ENCODE peak calls at places on chromosomes 1 and 21, in five cellular contexts. A is BE2C, N is Calu3, I is colonic mucosa, S is heart left ventricle. Y is an unnamed sample.

GRCh38 chr1:220906561-220907334 is 27.5 kb downstream of the HLX start:
- DNase-seq in N (no peak), S (no peak), I (no peak), A (peak), Y (no peak)

GRCh38 chr1:94438692-94439276 is 20.6 kb downstream of the ABCD3 start:
- DNase-seq in A (no peak), S (no peak), N (no peak), I (peak), Y (no peak)

GRCh38 chr1:3896396-3897000 is 3.6 kb downstream of the C1orf174 start:
- DNase-seq in S (no peak), N (no peak), A (no peak), I (no peak), Y (no peak)

GRCh38 chr1:45827256-45827655 is 23.8 kb downstream of the MAST2 start:
- DNase-seq in N (no peak), I (no peak), A (no peak), S (no peak), Y (no peak)

GRCh38 chr1:160366731-160367515 is at the start of gene NHLH1:
- DNase-seq in A (peak), S (no peak), I (no peak), N (no peak), Y (no peak)

GRCh38 chr1:67682659-67683197 is 2.3 kb upstream of the GADD45A start:
- DNase-seq in S (no peak), I (no peak), N (peak), A (no peak), Y (no peak)

GRCh38 chr1:227127891-227128290 is 187.8 kb downstream of the COQ8A start:
- DNase-seq in A (no peak), N (no peak), S (no peak), I (no peak), Y (no peak)

GRCh38 chr1:88175631-88176226 is 508.3 kb upstream of the PKN2 start:
- DNase-seq in I (peak), N (peak), S (no peak), A (no peak), Y (no peak)

GRCh38 chr21:34737115-34737514 is 68.3 kb downstream of the CLIC6 start:
- DNase-seq in N (no peak), S (no peak), I (no peak), A (no peak), Y (no peak)

GRCh38 chr1:72018562-72018961 is 263.8 kb downstream of the NEGR1 start:
- DNase-seq in S (no peak), N (no peak), A (no peak), I (no peak), Y (no peak)

GRCh38 chr1:175269151-175269550 is 76.6 kb upstream of the KIAA0040 start:
- DNase-seq in N (peak), A (no peak), S (no peak), I (no peak), Y (no peak)

GRCh38 chr1:66834926-66835325 is 33.9 kb upstream of the INSL5 start:
- DNase-seq in S (no peak), A (no peak), N (no peak), I (no peak), Y (no peak)

GRCh38 chr1:116820362-116820761 is 66.1 kb downstream of the CD2 start:
- DNase-seq in A (no peak), N (peak), I (no peak), S (peak), Y (no peak)

GRCh38 chr21:15687208-15687607 is 42.6 kb upstream of the USP25 start:
- DNase-seq in I (no peak), N (no peak), S (no peak), A (no peak), Y (no peak)

GRCh38 chr1:2208309-2209239 is 14.0 kb upstream of the FAAP20 start:
- DNase-seq in S (peak), N (peak), A (no peak), I (peak), Y (peak)

GRCh38 chr1:102628008-102628736 is 480.1 kb downstream of the COL11A1 start:
- DNase-seq in S (no peak), N (no peak), I (no peak), A (peak), Y (no peak)

GRCh38 chr1:206814716-206815341 is 42.5 kb upstream of the IL10 start:
- DNase-seq in I (no peak), S (peak), N (no peak), A (peak), Y (no peak)

GRCh38 chr1:57889686-57890360 is 466.0 kb upstream of the DAB1 start:
- DNase-seq in N (no peak), S (no peak), I (no peak), A (no peak), Y (no peak)

GRCh38 chr1:116712510-116712909 is 41.7 kb upstream of the CD2 start:
- DNase-seq in N (no peak), A (no peak), I (no peak), S (no peak), Y (no peak)

GRCh38 chr1:70293186-70293843 is 61.2 kb downstream of the ANKRD13C start:
- DNase-seq in A (no peak), S (no peak), I (no peak), N (no peak), Y (no peak)

GRCh38 chr1:219988387-219988786 is 57.9 kb downstream of the EPRS1 start:
- DNase-seq in N (no peak), S (no peak), A (no peak), I (no peak), Y (no peak)

GRCh38 chr21:44057055-44057454 is 44.9 kb downstream of the TRAPPC10 start:
- DNase-seq in I (no peak), N (no peak), S (no peak), A (no peak), Y (no peak)

GRCh38 chr1:167683641-167684502 is 37.9 kb upstream of the MPZL1 start:
- DNase-seq in I (no peak), N (no peak), A (no peak), S (peak), Y (peak)

GRCh38 chr1:156892190-156893047 is 1.1 kb upstream of the PEAR1 start:
- DNase-seq in S (peak), A (peak), N (peak), I (peak), Y (peak)

GRCh38 chr1:11188858-11189451 is at the start of gene ANGPTL7:
- DNase-seq in A (no peak), I (no peak), N (no peak), S (no peak), Y (no peak)

GRCh38 chr1:118335372-118335771 is 150.3 kb upstream of the SPAG17 start:
- DNase-seq in S (no peak), I (no peak), N (no peak), A (no peak), Y (no peak)

GRCh38 chr1:178052650-178053461 is 41.0 kb upstream of the RASAL2 start:
- DNase-seq in A (no peak), S (no peak), N (no peak), I (peak), Y (no peak)
- TF ChIP-seq CTCF in A (no peak), S (no peak), N (no peak), I (no peak), Y (no peak)

GRCh38 chr1:178238722-178239510 is 145.0 kb downstream of the RASAL2 start:
- DNase-seq in N (peak), S (no peak), A (no peak), I (no peak), Y (no peak)

GRCh38 chr1:178243890-178244289 is 150.0 kb downstream of the RASAL2 start:
- DNase-seq in A (no peak), I (no peak), S (no peak), N (no peak), Y (no peak)

GRCh38 chr1:178243119-178243518 is 149.2 kb downstream of the RASAL2 start:
- DNase-seq in N (no peak), S (no peak), I (no peak), A (no peak), Y (no peak)

GRCh38 chr1:178241057-178241456 is 147.2 kb downstream of the RASAL2 start:
- DNase-seq in S (no peak), I (no peak), A (no peak), N (no peak), Y (no peak)

GRCh38 chr1:178241837-178242236 is 147.9 kb downstream of the RASAL2 start:
- DNase-seq in N (no peak), S (no peak), I (no peak), A (no peak), Y (no peak)
- TF ChIP-seq CTCF in N (peak), S (no peak), I (no peak), A (no peak), Y (peak)

GRCh38 chr1:184986250-184986649 is 11.9 kb upstream of the NIBAN1 start:
- DNase-seq in N (no peak), S (no peak), A (no peak), I (no peak), Y (no peak)
- TF ChIP-seq CTCF in N (no peak), S (peak), A (no peak), I (no peak), Y (no peak)

DNA sequence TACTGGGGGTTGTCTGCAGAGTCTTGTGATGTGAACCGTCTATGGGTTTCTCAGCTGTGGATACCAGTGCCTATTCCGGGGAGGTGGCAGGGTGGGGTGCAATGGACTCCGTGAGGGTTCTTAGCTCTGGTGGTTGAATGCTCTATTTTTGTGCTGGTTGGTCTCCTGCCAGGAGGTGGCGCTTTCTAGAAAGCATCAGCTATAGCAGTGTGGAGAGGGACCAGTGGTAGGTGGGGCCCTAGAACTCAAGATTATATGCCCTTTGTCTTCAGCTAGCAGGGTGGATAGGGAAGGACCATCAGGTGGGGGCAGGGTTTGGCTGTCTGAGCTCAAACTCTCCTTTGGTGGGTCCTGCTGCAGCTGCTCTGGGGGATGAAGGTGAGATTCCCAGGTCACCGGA is 127.3 kb upstream of the PLD5 start:
- DNase-seq in I (no peak), N (peak), S (no peak), A (peak), Y (peak)
- TF ChIP-seq CTCF in I (no peak), N (no peak), S (peak), A (peak), Y (peak)